ENCODE peak calls at places on chromosomes 11 and 22, in six cellular contexts. N is adrenal gland; G is AG08395; L is mesendoderm; Z is GM13977; S is stimulated activated CD8-positive, alpha-beta memory T cell treated with anti-CD3 and anti-CD28 coated beads, Interleukin-4, amount 100 ng/mL, for 48 hours. M is an unnamed sample.

GRCh38 chr11:48001438-48002021 is 21.2 kb downstream of the PTPRJ start:
- DNase-seq in N (peak; percentile 68), G (peak; percentile 42), L (no peak), Z (no peak), S (peak; percentile 80), M (no peak)

GRCh38 chr11:88102595-88102929 is 72.7 kb downstream of the RAB38 start:
- DNase-seq in N (no peak), G (peak; percentile 12), L (no peak), Z (no peak), S (no peak), M (no peak)

GRCh38 chr11:65172600-65172999 is 2.6 kb downstream of the SPDYC start:
- DNase-seq in N (no peak), G (no peak), L (no peak), Z (no peak), S (no peak), M (no peak)

GRCh38 chr11:49208006-49208721 is at the start of gene FOLH1:
- DNase-seq in N (peak; percentile 51), G (no peak), L (peak; percentile 66), Z (peak; percentile 14), S (no peak), M (no peak)

GRCh38 chr11:111978028-111978771 is 41.1 kb downstream of the DIXDC1 start:
- DNase-seq in N (peak; percentile 91), G (peak; percentile 94), L (peak; percentile 96), Z (no peak), S (no peak), M (no peak)

GRCh38 chr22:19989725-19990067 is 26.9 kb downstream of the ARVCF start:
- DNase-seq in N (no peak), G (no peak), L (no peak), Z (no peak), S (no peak), M (no peak)

GRCh38 chr11:10414659-10415058 is 40.4 kb upstream of the AMPD3 start:
- DNase-seq in N (peak; percentile 72), G (peak; percentile 67), L (peak; percentile 27), Z (no peak), S (no peak), M (no peak)

GRCh38 chr11:116217441-116217840 is 555.3 kb downstream of the BUD13 start:
- DNase-seq in N (no peak), G (no peak), L (no peak), Z (no peak), S (no peak), M (no peak)

GRCh38 chr11:76334826-76335389 is 46.0 kb downstream of the THAP12 start:
- DNase-seq in N (no peak), G (no peak), L (no peak), Z (no peak), S (no peak), M (no peak)

GRCh38 chr11:122100222-122101080 is 15.6 kb downstream of the BLID start:
- DNase-seq in N (peak; percentile 84), G (peak; percentile 47), L (peak; percentile 50), Z (no peak), S (no peak), M (no peak)

GRCh38 chr22:43085658-43086606 is 3.3 kb downstream of the TTLL1 start:
- DNase-seq in N (no peak), G (no peak), L (no peak), Z (peak; percentile 71), S (peak; percentile 33), M (no peak)

GRCh38 chr11:44964526-44965209 is 14.0 kb upstream of the TP53I11 start:
- DNase-seq in N (no peak), G (no peak), L (no peak), Z (no peak), S (no peak), M (peak; percentile 17)

GRCh38 chr22:42868751-42869251 is 11.7 kb upstream of the ARFGAP3 start:
- DNase-seq in N (peak; percentile 83), G (peak; percentile 8), L (no peak), Z (no peak), S (no peak), M (no peak)

GRCh38 chr11:72930011-72930410 is 115.8 kb downstream of the ATG16L2 start:
- DNase-seq in N (no peak), G (no peak), L (peak; percentile 48), Z (no peak), S (no peak), M (peak; percentile 5)

GRCh38 chr11:31233425-31233824 is 136.1 kb downstream of the DCDC1 start:
- DNase-seq in N (no peak), G (no peak), L (peak; percentile 40), Z (no peak), S (no peak), M (no peak)

GRCh38 chr11:34501500-34501899 is 12.1 kb downstream of the ELF5 start:
- DNase-seq in N (no peak), G (peak; percentile 94), L (no peak), Z (no peak), S (no peak), M (no peak)

GRCh38 chr11:24574461-24574860 is 77.6 kb downstream of the LUZP2 start:
- DNase-seq in N (no peak), G (no peak), L (no peak), Z (no peak), S (no peak), M (no peak)